ENCODE peak calls at places on chromosomes 2 and 18, in eight cellular contexts. F is Daoy; W is pancreas; D is activated CD4-positive, alpha-beta T cell treated with anti-CD3 and anti-CD28 coated beads, Interleukin-2, amount 50 U/mL, for 48 hours; G is progenitor cell of endocrine pancreas; A is T-helper 1 cell; H is ACHN; O is sigmoid colon. L is an unnamed sample.

GRCh38 chr2:25305197-25305596 is 36.5 kb downstream of the DNMT3A start:
- DNase-seq in H (no peak), W (no peak), F (no peak), D (no peak), G (no peak), A (no peak), O (no peak), L (no peak)

GRCh38 chr2:120596191-120596781 is 139.4 kb upstream of the GLI2 start:
- DNase-seq in O (no peak), A (no peak), G (no peak), F (no peak), D (no peak), W (no peak), H (no peak), L (no peak)

GRCh38 chr18:36354989-36355388 is 57.5 kb downstream of the FHOD3 start:
- DNase-seq in F (no peak), D (no peak), G (no peak), H (no peak), W (no peak), A (no peak), O (no peak), L (no peak)

GRCh38 chr18:55779711-55780590 is 192.0 kb upstream of the TCF4 start:
- DNase-seq in O (peak; percentile 63), F (peak; percentile 41), A (no peak), H (peak; percentile 22), G (peak; percentile 28), D (no peak), W (no peak), L (no peak)

GRCh38 chr2:233801357-233802131 is 23.4 kb downstream of the MROH2A start:
- DNase-seq in W (no peak), D (no peak), A (no peak), O (no peak), G (no peak), F (peak; percentile 71), H (no peak), L (peak; percentile 85)

GRCh38 chr18:63267990-63268721 is 51.4 kb downstream of the BCL2 start:
- DNase-seq in D (no peak), G (no peak), F (no peak), W (no peak), A (no peak), O (no peak), H (no peak), L (no peak)

GRCh38 chr18:45589559-45590041 is 25.7 kb upstream of the SLC14A2 start:
- DNase-seq in H (no peak), G (no peak), F (peak; percentile 83), D (no peak), A (no peak), W (no peak), O (no peak), L (peak; percentile 62)

GRCh38 chr18:57286949-57287348 is 65.4 kb upstream of the ST8SIA3 start:
- DNase-seq in G (no peak), A (no peak), O (no peak), W (no peak), H (no peak), F (no peak), D (no peak), L (no peak)

GRCh38 chr18:25423760-25424159 is 71.8 kb upstream of the ZNF521 start:
- DNase-seq in F (no peak), A (no peak), H (no peak), O (no peak), D (no peak), W (no peak), G (no peak), L (no peak)

GRCh38 chr2:157174321-157174720 is 83.2 kb upstream of the GALNT5 start:
- DNase-seq in F (no peak), W (no peak), A (no peak), H (no peak), D (no peak), G (no peak), O (no peak), L (no peak)

L was measured in A172.